ENCODE peak calls at places on chromosomes 16 and 17, in nine cellular contexts. M is heart left ventricle; N is left ventricle myocardium inferior; R is CD8-positive, alpha-beta T cell; U is WTC11; O is ovary; W is Caco-2; A is transverse colon; Y is A549. P is an unnamed sample.

GRCh38 chr17:81125573-81126081 is 39.7 kb upstream of the PVALEF start:
- DNase-seq in M (no peak), N (no peak), R (no peak), U (no peak), O (no peak), W (no peak), A (no peak), Y (no peak), P (no peak)

GRCh38 chr17:70658324-70658723 is 489.0 kb downstream of the KCNJ2 start:
- DNase-seq in M (no peak), N (no peak), R (no peak), U (no peak), O (no peak), W (no peak), A (no peak), Y (no peak), P (no peak)

GRCh38 chr16:47142469-47143328 is 1.0 kb downstream of the NETO2 start:
- DNase-seq in M (no peak), N (peak), R (peak), U (peak), O (peak), W (peak), A (peak), Y (peak), P (peak)

GRCh38 chr16:26709175-26709574 is 357.6 kb upstream of the C16orf82 start:
- DNase-seq in M (no peak), N (no peak), R (no peak), U (peak), O (no peak), W (no peak), A (no peak), Y (no peak), P (no peak)

GRCh38 chr16:86651823-86652222 is 73.5 kb downstream of the FOXL1 start:
- DNase-seq in M (no peak), N (no peak), R (no peak), U (no peak), O (no peak), W (no peak), A (no peak), Y (no peak), P (no peak)

GRCh38 chr17:64732336-64733006 is 70.4 kb upstream of the SMURF2 start:
- DNase-seq in M (peak), N (peak), R (no peak), U (no peak), O (peak), W (no peak), A (no peak), Y (peak), P (no peak)

GRCh38 chr17:30716461-30717289 is 107.8 kb downstream of the CRLF3 start:
- DNase-seq in M (peak), N (peak), R (no peak), U (peak), O (no peak), W (no peak), A (no peak), Y (no peak), P (no peak)

GRCh38 chr16:27965801-27966200 is 97.7 kb downstream of the GSG1L start:
- DNase-seq in M (no peak), N (no peak), R (no peak), U (no peak), O (no peak), W (no peak), A (no peak), Y (no peak), P (no peak)

GRCh38 chr17:83110755-83111154 is 31.3 kb downstream of the METRNL start:
- DNase-seq in M (no peak), N (no peak), R (no peak), U (no peak), O (no peak), W (no peak), A (no peak), Y (no peak), P (no peak)

GRCh38 chr17:78528541-78528940 is 48.7 kb downstream of the DNAH17 start:
- DNase-seq in M (no peak), N (no peak), R (no peak), U (no peak), O (no peak), W (no peak), A (no peak), Y (no peak), P (no peak)

GRCh38 chr16:53926209-53926608 is 222.3 kb downstream of the FTO start:
- DNase-seq in M (no peak), N (no peak), R (no peak), U (no peak), O (no peak), W (no peak), A (no peak), Y (no peak), P (no peak)

GRCh38 chr16:87064731-87065720 is 252.2 kb downstream of the C16orf95 start:
- DNase-seq in M (no peak), N (no peak), R (no peak), U (no peak), O (no peak), W (no peak), A (no peak), Y (no peak), P (no peak)

GRCh38 chr17:59963738-59964454 is 644 bp downstream of the RNFT1 start:
- DNase-seq in M (peak), N (peak), R (peak), U (no peak), O (peak), W (peak), A (peak), Y (peak), P (peak)

GRCh38 chr16:69798466-69798865 is 36.3 kb downstream of the WWP2 start:
- DNase-seq in M (no peak), N (no peak), R (no peak), U (no peak), O (no peak), W (peak), A (no peak), Y (no peak), P (no peak)
- TF ChIP-seq CTCF in M (peak), N (peak), R (no peak), U (no peak), O (no peak), W (peak), A (no peak), Y (peak), P (no peak)

GRCh38 chr17:15091825-15092224 is 173.3 kb downstream of the PMP22 start:
- DNase-seq in M (no peak), N (no peak), R (no peak), U (peak), O (no peak), W (no peak), A (no peak), Y (no peak), P (peak)
- TF ChIP-seq CTCF in M (no peak), N (no peak), R (no peak), U (no peak), O (no peak), W (no peak), A (no peak), Y (peak), P (no peak)

DNA sequence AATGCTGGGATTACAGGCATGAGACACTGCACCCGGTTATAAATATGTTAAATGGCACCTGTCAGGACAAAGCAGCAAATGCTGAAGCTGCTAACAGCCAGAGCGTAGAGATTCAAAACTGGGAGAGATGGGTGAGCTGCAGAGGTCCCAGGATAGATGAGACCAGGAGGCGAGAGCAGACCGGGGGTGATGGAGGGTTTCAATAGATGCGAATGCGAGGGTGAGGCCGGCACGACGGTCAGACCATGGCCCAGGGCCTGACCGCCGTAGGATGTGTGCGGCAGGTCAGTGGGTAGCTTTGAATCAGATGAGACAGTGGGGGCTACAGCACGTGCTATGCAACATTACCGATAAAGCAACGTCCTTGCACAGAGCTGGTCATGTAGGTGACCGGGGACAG is 14.3 kb downstream of the CCDC40 start:
- DNase-seq in M (no peak), N (no peak), R (no peak), U (no peak), O (no peak), W (no peak), A (no peak), Y (no peak), P (no peak)
- TF ChIP-seq CTCF in M (no peak), N (no peak), R (no peak), U (no peak), O (no peak), W (no peak), A (no peak), Y (no peak), P (no peak)

DNA sequence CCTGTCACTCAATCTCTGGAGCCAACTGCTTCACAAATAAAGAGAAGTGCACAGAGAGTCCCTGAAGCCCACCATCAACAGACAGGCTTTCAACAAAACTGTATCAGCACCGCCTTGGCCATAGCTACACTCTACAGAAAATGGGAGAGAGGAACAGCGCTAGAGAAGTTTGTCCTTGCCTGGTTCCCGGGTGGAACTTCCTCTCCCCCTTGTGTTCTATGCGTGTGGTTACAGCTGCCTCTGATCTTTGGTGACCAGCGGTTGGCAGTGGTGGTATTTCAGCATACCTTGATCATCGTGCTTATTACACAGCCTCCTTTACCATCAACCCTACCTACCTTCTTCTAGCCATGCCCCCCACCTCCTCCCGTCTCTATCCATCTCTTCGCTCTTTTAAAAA is 91.4 kb upstream of the CCL2 start:
- DNase-seq in M (no peak), N (no peak), R (no peak), U (peak), O (no peak), W (peak), A (no peak), Y (peak), P (no peak)
- TF ChIP-seq CTCF in M (peak), N (peak), R (no peak), U (peak), O (no peak), W (peak), A (no peak), Y (peak), P (no peak)

GRCh38 chr16:49010879-49011278 is 270.8 kb downstream of the CBLN1 start:
- DNase-seq in M (no peak), N (no peak), R (no peak), U (no peak), O (no peak), W (no peak), A (no peak), Y (no peak), P (no peak)
- TF ChIP-seq CTCF in M (no peak), N (no peak), R (no peak), U (no peak), O (no peak), W (no peak), A (no peak), Y (no peak), P (no peak)